ENCODE peak calls at places on chromosome 20, in nine cellular contexts. I is amniotic stem cell, W is brain microvascular endothelial cell, M is left ventricle myocardium inferior, Q is GM20000, X is cardiac septum, Y is upper lobe of right lung, N is GDM1, E is OCI-M1. L is an unnamed sample.

GRCh38 chr20:46293084-46293483 is 15.2 kb downstream of the CDH22 start:
- DNase-seq in I (no peak), W (peak; percentile 49), M (no peak), Q (no peak), X (no peak), Y (no peak), N (no peak), E (peak; percentile 68), L (no peak)

GRCh38 chr20:62066339-62066982 is 780 bp upstream of the TAF4 start:
- DNase-seq in I (peak; percentile 5), W (no peak), M (peak; percentile 41), Q (no peak), X (no peak), Y (peak; percentile 81), N (peak; percentile 25), E (peak; percentile 56), L (peak; percentile 65)

GRCh38 chr20:49501917-49502316 is 19.4 kb upstream of the KCNB1 start:
- DNase-seq in I (no peak), W (peak; percentile 35), M (no peak), Q (no peak), X (no peak), Y (no peak), N (no peak), E (peak; percentile 6), L (no peak)

GRCh38 chr20:48597521-48598302 is 230.1 kb downstream of the PREX1 start:
- DNase-seq in I (no peak), W (no peak), M (no peak), Q (no peak), X (peak; percentile 57), Y (peak; percentile 51), N (no peak), E (no peak), L (no peak)

GRCh38 chr20:53795170-53795569 is 201.5 kb upstream of the ZNF217 start:
- DNase-seq in I (no peak), W (peak; percentile 47), M (no peak), Q (no peak), X (no peak), Y (no peak), N (no peak), E (no peak), L (no peak)

GRCh38 chr20:11457476-11457875 is 460.2 kb upstream of the BTBD3 start:
- DNase-seq in I (no peak), W (peak; percentile 23), M (no peak), Q (no peak), X (no peak), Y (no peak), N (no peak), E (peak; percentile 9), L (no peak)

GRCh38 chr20:43901296-43901695 is 13.4 kb upstream of the TOX2 start:
- DNase-seq in I (no peak), W (no peak), M (no peak), Q (no peak), X (no peak), Y (no peak), N (no peak), E (peak; percentile 19), L (no peak)

GRCh38 chr20:13898012-13898612 is 92.3 kb downstream of the SEL1L2 start:
- DNase-seq in I (no peak), W (no peak), M (no peak), Q (no peak), X (no peak), Y (no peak), N (no peak), E (peak; percentile 35), L (no peak)

GRCh38 chr20:58471161-58471834 is 43.9 kb downstream of the APCDD1L start:
- DNase-seq in I (no peak), W (no peak), M (peak; percentile 72), Q (no peak), X (no peak), Y (peak; percentile 64), N (no peak), E (no peak), L (no peak)

GRCh38 chr20:59295531-59295930 is 4.9 kb upstream of the EDN3 start:
- DNase-seq in I (no peak), W (no peak), M (no peak), Q (no peak), X (no peak), Y (no peak), N (no peak), E (no peak), L (peak; percentile 13)

GRCh38 chr20:4794846-4795245 is 73.1 kb downstream of the PRND start:
- DNase-seq in I (no peak), W (no peak), M (no peak), Q (no peak), X (no peak), Y (no peak), N (no peak), E (no peak), L (no peak)